ENCODE peak calls at places on chromosomes 3 and 15, in eight cellular contexts. One of them, this sample, is unnamed.

GRCh38 chr3:120469440-120470415 is 18.9 kb upstream of the FSTL1 start:
- DNase-seq in left colon: no peak
- DNase-seq in D341Med: no peak
- DNase-seq in NCI-H1092: no peak
- DNase-seq in HCT116: peak; percentile 68
- DNase-seq in renal cortical epithelial cell: peak; percentile 61
- DNase-seq in cardiac fibroblast: no peak
- DNase-seq in mesothelial cell of epicardium: peak; percentile 60
- DNase-seq in this sample: peak; percentile 18

GRCh38 chr15:68223171-68223570 is 6.4 kb downstream of the CLN6 start:
- DNase-seq in left colon: no peak
- DNase-seq in HCT116: no peak
- DNase-seq in mesothelial cell of epicardium: no peak
- DNase-seq in cardiac fibroblast: no peak
- DNase-seq in renal cortical epithelial cell: no peak
- DNase-seq in NCI-H1092: no peak
- DNase-seq in D341Med: no peak
- DNase-seq in this sample: no peak

GRCh38 chr15:56052389-56053045 is 59.1 kb upstream of the NEDD4 start:
- DNase-seq in renal cortical epithelial cell: peak; percentile 76
- DNase-seq in mesothelial cell of epicardium: no peak
- DNase-seq in D341Med: peak; percentile 60
- DNase-seq in NCI-H1092: no peak
- DNase-seq in cardiac fibroblast: peak; percentile 76
- DNase-seq in HCT116: peak; percentile 57
- DNase-seq in left colon: no peak
- DNase-seq in this sample: peak; percentile 24

GRCh38 chr3:17632401-17633100 is 109.9 kb downstream of the TBC1D5 start:
- DNase-seq in cardiac fibroblast: peak; percentile 58
- DNase-seq in NCI-H1092: no peak
- DNase-seq in D341Med: no peak
- DNase-seq in renal cortical epithelial cell: peak; percentile 74
- DNase-seq in left colon: no peak
- DNase-seq in HCT116: peak; percentile 31
- DNase-seq in mesothelial cell of epicardium: no peak
- DNase-seq in this sample: peak; percentile 46

GRCh38 chr3:123344175-123344908 is 104.5 kb downstream of the ADCY5 start:
- DNase-seq in renal cortical epithelial cell: peak; percentile 13
- DNase-seq in HCT116: no peak
- DNase-seq in cardiac fibroblast: peak; percentile 22
- DNase-seq in mesothelial cell of epicardium: no peak
- DNase-seq in NCI-H1092: no peak
- DNase-seq in D341Med: no peak
- DNase-seq in left colon: no peak
- DNase-seq in this sample: no peak

GRCh38 chr3:12316721-12317351 is 28.0 kb downstream of the PPARG start:
- DNase-seq in HCT116: no peak
- DNase-seq in left colon: no peak
- DNase-seq in cardiac fibroblast: no peak
- DNase-seq in mesothelial cell of epicardium: no peak
- DNase-seq in renal cortical epithelial cell: peak; percentile 64
- DNase-seq in NCI-H1092: no peak
- DNase-seq in D341Med: no peak
- DNase-seq in this sample: no peak

GRCh38 chr3:62143843-62144450 is 229.4 kb downstream of the FEZF2 start:
- DNase-seq in renal cortical epithelial cell: peak; percentile 26
- DNase-seq in D341Med: no peak
- DNase-seq in HCT116: no peak
- DNase-seq in mesothelial cell of epicardium: no peak
- DNase-seq in left colon: no peak
- DNase-seq in cardiac fibroblast: no peak
- DNase-seq in NCI-H1092: no peak
- DNase-seq in this sample: no peak

GRCh38 chr3:190886945-190887344 is 24.5 kb upstream of the GMNC start:
- DNase-seq in left colon: no peak
- DNase-seq in NCI-H1092: no peak
- DNase-seq in mesothelial cell of epicardium: no peak
- DNase-seq in HCT116: no peak
- DNase-seq in cardiac fibroblast: no peak
- DNase-seq in renal cortical epithelial cell: peak; percentile 90
- DNase-seq in D341Med: no peak
- DNase-seq in this sample: no peak

GRCh38 chr15:52730163-52730562 is 51.0 kb upstream of the ATOSA start:
- DNase-seq in renal cortical epithelial cell: peak; percentile 66
- DNase-seq in left colon: no peak
- DNase-seq in mesothelial cell of epicardium: no peak
- DNase-seq in NCI-H1092: no peak
- DNase-seq in cardiac fibroblast: peak; percentile 62
- DNase-seq in D341Med: no peak
- DNase-seq in HCT116: no peak
- DNase-seq in this sample: no peak

GRCh38 chr3:29718661-29719065 is 437.8 kb downstream of the RBMS3 start:
- DNase-seq in left colon: no peak
- DNase-seq in cardiac fibroblast: peak; percentile 47
- DNase-seq in D341Med: no peak
- DNase-seq in HCT116: no peak
- DNase-seq in renal cortical epithelial cell: peak; percentile 54
- DNase-seq in NCI-H1092: no peak
- DNase-seq in mesothelial cell of epicardium: no peak
- DNase-seq in this sample: no peak

GRCh38 chr15:77578641-77579372 is 53.9 kb downstream of the LINGO1 start:
- DNase-seq in mesothelial cell of epicardium: no peak
- DNase-seq in HCT116: no peak
- DNase-seq in left colon: no peak
- DNase-seq in D341Med: no peak
- DNase-seq in NCI-H1092: peak; percentile 21
- DNase-seq in cardiac fibroblast: no peak
- DNase-seq in renal cortical epithelial cell: no peak
- DNase-seq in this sample: no peak

GRCh38 chr3:133256787-133257483 is 142.9 kb upstream of the BFSP2 start:
- DNase-seq in NCI-H1092: no peak
- DNase-seq in cardiac fibroblast: no peak
- DNase-seq in left colon: no peak
- DNase-seq in mesothelial cell of epicardium: no peak
- DNase-seq in D341Med: no peak
- DNase-seq in HCT116: no peak
- DNase-seq in renal cortical epithelial cell: no peak
- DNase-seq in this sample: no peak

GRCh38 chr3:120634539-120634938 is 38.4 kb downstream of the NDUFB4 start:
- DNase-seq in HCT116: no peak
- DNase-seq in NCI-H1092: no peak
- DNase-seq in mesothelial cell of epicardium: no peak
- DNase-seq in left colon: no peak
- DNase-seq in cardiac fibroblast: no peak
- DNase-seq in D341Med: no peak
- DNase-seq in renal cortical epithelial cell: no peak
- DNase-seq in this sample: no peak

GRCh38 chr15:45134682-45135604 is 5.1 kb downstream of the DUOX1 start:
- DNase-seq in cardiac fibroblast: no peak
- DNase-seq in HCT116: no peak
- DNase-seq in left colon: peak; percentile 65
- DNase-seq in NCI-H1092: no peak
- DNase-seq in renal cortical epithelial cell: peak; percentile 16
- DNase-seq in mesothelial cell of epicardium: no peak
- DNase-seq in D341Med: no peak
- DNase-seq in this sample: no peak

GRCh38 chr15:29612701-29613100 is 209.6 kb downstream of the TJP1 start:
- DNase-seq in D341Med: no peak
- DNase-seq in renal cortical epithelial cell: peak; percentile 50
- DNase-seq in mesothelial cell of epicardium: no peak
- DNase-seq in cardiac fibroblast: peak; percentile 86
- DNase-seq in left colon: no peak
- DNase-seq in NCI-H1092: no peak
- DNase-seq in HCT116: no peak
- DNase-seq in this sample: no peak

GRCh38 chr15:39589193-39589814 is 8.4 kb downstream of the THBS1 start:
- DNase-seq in mesothelial cell of epicardium: no peak
- DNase-seq in HCT116: no peak
- DNase-seq in left colon: no peak
- DNase-seq in renal cortical epithelial cell: no peak
- DNase-seq in cardiac fibroblast: no peak
- DNase-seq in NCI-H1092: no peak
- DNase-seq in D341Med: no peak
- DNase-seq in this sample: no peak

GRCh38 chr3:196323723-196324122 is 5.7 kb upstream of the DYNLT2B start:
- DNase-seq in renal cortical epithelial cell: no peak
- DNase-seq in cardiac fibroblast: peak; percentile 44
- DNase-seq in D341Med: peak; percentile 71
- DNase-seq in mesothelial cell of epicardium: no peak
- DNase-seq in left colon: no peak
- DNase-seq in NCI-H1092: no peak
- DNase-seq in HCT116: no peak
- DNase-seq in this sample: no peak

GRCh38 chr3:46090161-46090591 is 62.9 kb upstream of the XCR1 start:
- DNase-seq in cardiac fibroblast: no peak
- DNase-seq in HCT116: no peak
- DNase-seq in D341Med: no peak
- DNase-seq in renal cortical epithelial cell: peak; percentile 50
- DNase-seq in mesothelial cell of epicardium: no peak
- DNase-seq in NCI-H1092: no peak
- DNase-seq in left colon: no peak
- DNase-seq in this sample: no peak

GRCh38 chr3:112117826-112118571 is 15.0 kb downstream of the GCSAM start:
- DNase-seq in cardiac fibroblast: no peak
- DNase-seq in NCI-H1092: no peak
- DNase-seq in left colon: peak; percentile 29
- DNase-seq in D341Med: no peak
- DNase-seq in HCT116: no peak
- DNase-seq in mesothelial cell of epicardium: no peak
- DNase-seq in renal cortical epithelial cell: no peak
- DNase-seq in this sample: no peak

GRCh38 chr15:38828031-38828532 is 263.5 kb upstream of the RASGRP1 start:
- DNase-seq in D341Med: no peak
- DNase-seq in HCT116: no peak
- DNase-seq in renal cortical epithelial cell: peak; percentile 3
- DNase-seq in mesothelial cell of epicardium: no peak
- DNase-seq in NCI-H1092: no peak
- DNase-seq in left colon: no peak
- DNase-seq in cardiac fibroblast: peak; percentile 94
- DNase-seq in this sample: no peak

This sample was measured in SW 1271.